ENCODE peak calls at places on chromosomes 1 and 21, in six cellular contexts. One of them, this sample, is unnamed.

GRCh38 chr1:65264197-65264929 is 45.0 kb upstream of the DNAJC6 start:
- DNase-seq in mesothelial cell of epicardium: peak
- DNase-seq in left lung: no peak
- DNase-seq in transverse colon: no peak
- DNase-seq in astrocyte of the cerebellum: no peak
- DNase-seq in GM12865: no peak
- DNase-seq in this sample: no peak

GRCh38 chr21:36606983-36607325 is 92.0 kb upstream of the SIM2 start:
- DNase-seq in mesothelial cell of epicardium: no peak
- DNase-seq in left lung: no peak
- DNase-seq in transverse colon: no peak
- DNase-seq in astrocyte of the cerebellum: no peak
- DNase-seq in GM12865: no peak
- DNase-seq in this sample: no peak

GRCh38 chr21:41662761-41663160 is 104.1 kb downstream of the RIPK4 start:
- DNase-seq in mesothelial cell of epicardium: no peak
- DNase-seq in left lung: no peak
- DNase-seq in transverse colon: no peak
- DNase-seq in astrocyte of the cerebellum: no peak
- DNase-seq in GM12865: no peak
- DNase-seq in this sample: no peak

GRCh38 chr1:241695454-241696171 is 43.5 kb downstream of the WDR64 start:
- DNase-seq in mesothelial cell of epicardium: no peak
- DNase-seq in left lung: no peak
- DNase-seq in transverse colon: no peak
- DNase-seq in astrocyte of the cerebellum: no peak
- DNase-seq in GM12865: no peak
- DNase-seq in this sample: no peak

GRCh38 chr1:47577310-47578025 is 139.6 kb downstream of the FOXD2 start:
- DNase-seq in mesothelial cell of epicardium: no peak
- DNase-seq in left lung: no peak
- DNase-seq in transverse colon: no peak
- DNase-seq in astrocyte of the cerebellum: no peak
- DNase-seq in GM12865: no peak
- DNase-seq in this sample: no peak

GRCh38 chr1:30537279-30537678 is 186.1 kb downstream of the MATN1 start:
- DNase-seq in mesothelial cell of epicardium: no peak
- DNase-seq in left lung: no peak
- DNase-seq in transverse colon: no peak
- DNase-seq in astrocyte of the cerebellum: no peak
- DNase-seq in GM12865: no peak
- DNase-seq in this sample: no peak

GRCh38 chr1:40386796-40387195 is 13.3 kb downstream of the SMAP2 start:
- DNase-seq in mesothelial cell of epicardium: no peak
- DNase-seq in left lung: no peak
- DNase-seq in transverse colon: no peak
- DNase-seq in astrocyte of the cerebellum: no peak
- DNase-seq in GM12865: no peak
- DNase-seq in this sample: peak

GRCh38 chr1:93738926-93739325 is 57.3 kb upstream of the BCAR3 start:
- DNase-seq in mesothelial cell of epicardium: no peak
- DNase-seq in left lung: no peak
- DNase-seq in transverse colon: no peak
- DNase-seq in astrocyte of the cerebellum: no peak
- DNase-seq in GM12865: no peak
- DNase-seq in this sample: no peak

GRCh38 chr21:28294046-28294445 is 698.6 kb downstream of the LTN1 start:
- DNase-seq in mesothelial cell of epicardium: no peak
- DNase-seq in left lung: no peak
- DNase-seq in transverse colon: no peak
- DNase-seq in astrocyte of the cerebellum: no peak
- DNase-seq in GM12865: no peak
- DNase-seq in this sample: no peak

GRCh38 chr21:36437745-36438128 is 42.2 kb downstream of the CLDN14 start:
- DNase-seq in mesothelial cell of epicardium: no peak
- DNase-seq in left lung: no peak
- DNase-seq in transverse colon: no peak
- DNase-seq in astrocyte of the cerebellum: no peak
- DNase-seq in GM12865: peak
- DNase-seq in this sample: no peak

GRCh38 chr1:73901656-73902276 is 296.2 kb downstream of the LRRIQ3 start:
- DNase-seq in mesothelial cell of epicardium: no peak
- DNase-seq in left lung: no peak
- DNase-seq in transverse colon: no peak
- DNase-seq in astrocyte of the cerebellum: no peak
- DNase-seq in GM12865: no peak
- DNase-seq in this sample: no peak

GRCh38 chr1:206050655-206051235 is 2.2 kb upstream of the RHEX start:
- DNase-seq in mesothelial cell of epicardium: no peak
- DNase-seq in left lung: no peak
- DNase-seq in transverse colon: peak
- DNase-seq in astrocyte of the cerebellum: no peak
- DNase-seq in GM12865: peak
- DNase-seq in this sample: peak

GRCh38 chr1:149846600-149847466 is 52.5 kb upstream of the BOLA1 start:
- DNase-seq in mesothelial cell of epicardium: no peak
- DNase-seq in left lung: no peak
- DNase-seq in transverse colon: no peak
- DNase-seq in astrocyte of the cerebellum: no peak
- DNase-seq in GM12865: no peak
- DNase-seq in this sample: no peak

GRCh38 chr1:179953974-179954493 is 576 bp upstream of the CEP350 start:
- DNase-seq in mesothelial cell of epicardium: peak
- DNase-seq in left lung: no peak
- DNase-seq in transverse colon: peak
- DNase-seq in astrocyte of the cerebellum: no peak
- DNase-seq in GM12865: peak
- DNase-seq in this sample: peak

GRCh38 chr1:165383067-165383466 is 26.6 kb upstream of the LMX1A start:
- DNase-seq in mesothelial cell of epicardium: no peak
- DNase-seq in left lung: no peak
- DNase-seq in transverse colon: peak
- DNase-seq in astrocyte of the cerebellum: peak
- DNase-seq in GM12865: no peak
- DNase-seq in this sample: no peak

GRCh38 chr1:26094677-26095383 is 16.8 kb upstream of the PDIK1L start:
- DNase-seq in mesothelial cell of epicardium: no peak
- DNase-seq in left lung: no peak
- DNase-seq in transverse colon: no peak
- DNase-seq in astrocyte of the cerebellum: no peak
- DNase-seq in GM12865: no peak
- DNase-seq in this sample: no peak

GRCh38 chr1:171663036-171663853 is 10.8 kb upstream of the MYOC start:
- DNase-seq in mesothelial cell of epicardium: no peak
- DNase-seq in left lung: no peak
- DNase-seq in transverse colon: no peak
- DNase-seq in astrocyte of the cerebellum: no peak
- DNase-seq in GM12865: no peak
- DNase-seq in this sample: no peak

GRCh38 chr21:33403786-33404571 is 766 bp downstream of the IFNGR2 start:
- DNase-seq in mesothelial cell of epicardium: peak
- DNase-seq in left lung: peak
- DNase-seq in transverse colon: peak
- DNase-seq in astrocyte of the cerebellum: peak
- DNase-seq in GM12865: peak
- DNase-seq in this sample: peak

GRCh38 chr1:110626890-110627289 is 20.7 kb upstream of the KCNA2 start:
- DNase-seq in mesothelial cell of epicardium: no peak
- DNase-seq in left lung: no peak
- DNase-seq in transverse colon: no peak
- DNase-seq in astrocyte of the cerebellum: no peak
- DNase-seq in GM12865: no peak
- DNase-seq in this sample: no peak

GRCh38 chr1:217040696-217041095 is 317.5 kb upstream of the ESRRG start:
- DNase-seq in mesothelial cell of epicardium: no peak
- DNase-seq in left lung: no peak
- DNase-seq in transverse colon: no peak
- DNase-seq in astrocyte of the cerebellum: no peak
- DNase-seq in GM12865: no peak
- DNase-seq in this sample: no peak

GRCh38 chr1:107486365-107486764 is 345.5 kb downstream of the NTNG1 start:
- DNase-seq in mesothelial cell of epicardium: no peak
- DNase-seq in left lung: no peak
- DNase-seq in transverse colon: no peak
- DNase-seq in astrocyte of the cerebellum: no peak
- DNase-seq in GM12865: no peak
- DNase-seq in this sample: no peak

GRCh38 chr1:50985094-50985493 is 15.0 kb downstream of the CDKN2C start:
- DNase-seq in mesothelial cell of epicardium: no peak
- DNase-seq in left lung: no peak
- DNase-seq in transverse colon: no peak
- DNase-seq in astrocyte of the cerebellum: no peak
- DNase-seq in GM12865: no peak
- DNase-seq in this sample: no peak

GRCh38 chr1:175269151-175269550 is 76.6 kb upstream of the KIAA0040 start:
- DNase-seq in mesothelial cell of epicardium: no peak
- DNase-seq in left lung: no peak
- DNase-seq in transverse colon: no peak
- DNase-seq in astrocyte of the cerebellum: no peak
- DNase-seq in GM12865: no peak
- DNase-seq in this sample: no peak

GRCh38 chr1:114156538-114157274 is 3.0 kb upstream of the SYT6 start:
- DNase-seq in mesothelial cell of epicardium: no peak
- DNase-seq in left lung: no peak
- DNase-seq in transverse colon: no peak
- DNase-seq in astrocyte of the cerebellum: no peak
- DNase-seq in GM12865: no peak
- DNase-seq in this sample: no peak

GRCh38 chr21:15298306-15298705 is 233.5 kb upstream of the NRIP1 start:
- DNase-seq in mesothelial cell of epicardium: no peak
- DNase-seq in left lung: no peak
- DNase-seq in transverse colon: no peak
- DNase-seq in astrocyte of the cerebellum: no peak
- DNase-seq in GM12865: no peak
- DNase-seq in this sample: no peak

GRCh38 chr1:1119272-1119890 is 3.5 kb upstream of the C1orf159 start:
- DNase-seq in mesothelial cell of epicardium: peak
- DNase-seq in left lung: peak
- DNase-seq in transverse colon: peak
- DNase-seq in astrocyte of the cerebellum: no peak
- DNase-seq in GM12865: no peak
- DNase-seq in this sample: no peak

GRCh38 chr1:199522936-199523335 is 504.6 kb upstream of the NR5A2 start:
- DNase-seq in mesothelial cell of epicardium: no peak
- DNase-seq in left lung: no peak
- DNase-seq in transverse colon: no peak
- DNase-seq in astrocyte of the cerebellum: no peak
- DNase-seq in GM12865: no peak
- DNase-seq in this sample: no peak

GRCh38 chr1:24964811-24965570 is 34.9 kb upstream of the RUNX3 start:
- DNase-seq in mesothelial cell of epicardium: no peak
- DNase-seq in left lung: peak
- DNase-seq in transverse colon: peak
- DNase-seq in astrocyte of the cerebellum: peak
- DNase-seq in GM12865: peak
- DNase-seq in this sample: peak

GRCh38 chr1:44739361-44740178 is at the start of gene KIF2C:
- DNase-seq in mesothelial cell of epicardium: peak
- DNase-seq in left lung: peak
- DNase-seq in transverse colon: peak
- DNase-seq in astrocyte of the cerebellum: peak
- DNase-seq in GM12865: peak
- DNase-seq in this sample: peak
- TF ChIP-seq CTCF in mesothelial cell of epicardium: no peak
- TF ChIP-seq CTCF in left lung: peak
- TF ChIP-seq CTCF in transverse colon: no peak
- TF ChIP-seq CTCF in astrocyte of the cerebellum: no peak
- TF ChIP-seq CTCF in GM12865: no peak
- TF ChIP-seq CTCF in this sample: no peak

DNA sequence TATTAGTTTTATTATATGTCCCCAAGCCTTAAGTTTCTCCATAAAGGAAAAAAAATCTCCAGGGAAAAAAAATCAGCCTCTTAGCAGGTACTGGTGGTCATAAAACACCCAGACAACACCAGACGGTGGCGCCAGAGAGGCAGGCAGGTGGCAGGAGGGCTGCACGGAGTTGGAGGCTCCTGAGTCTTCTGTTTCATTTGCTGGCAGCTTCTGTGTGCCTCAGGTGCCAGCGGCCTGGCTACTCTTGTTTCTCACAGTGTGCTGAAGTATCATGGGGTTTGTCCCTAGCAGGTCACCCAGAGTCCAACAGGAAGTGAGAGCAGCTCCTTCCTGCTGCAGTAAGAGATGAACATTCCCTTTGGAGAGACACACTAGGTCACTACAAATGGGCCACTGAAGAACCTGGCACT is 123.3 kb upstream of the GADD45A start:
- DNase-seq in mesothelial cell of epicardium: peak
- DNase-seq in left lung: peak
- DNase-seq in transverse colon: peak
- DNase-seq in astrocyte of the cerebellum: peak
- DNase-seq in GM12865: peak
- DNase-seq in this sample: peak
- TF ChIP-seq CTCF in mesothelial cell of epicardium: peak
- TF ChIP-seq CTCF in left lung: peak
- TF ChIP-seq CTCF in transverse colon: peak
- TF ChIP-seq CTCF in astrocyte of the cerebellum: peak
- TF ChIP-seq CTCF in GM12865: peak
- TF ChIP-seq CTCF in this sample: peak

GRCh38 chr1:229023651-229024295 is 247.1 kb upstream of the RAB4A start:
- DNase-seq in mesothelial cell of epicardium: no peak
- DNase-seq in left lung: no peak
- DNase-seq in transverse colon: no peak
- DNase-seq in astrocyte of the cerebellum: no peak
- DNase-seq in GM12865: no peak
- DNase-seq in this sample: no peak

GRCh38 chr1:229022595-229023350 is 248.1 kb upstream of the RAB4A start:
- DNase-seq in mesothelial cell of epicardium: no peak
- DNase-seq in left lung: no peak
- DNase-seq in transverse colon: no peak
- DNase-seq in astrocyte of the cerebellum: no peak
- DNase-seq in GM12865: no peak
- DNase-seq in this sample: no peak

GRCh38 chr1:229015791-229016190 is 255.1 kb upstream of the RAB4A start:
- DNase-seq in mesothelial cell of epicardium: no peak
- DNase-seq in left lung: no peak
- DNase-seq in transverse colon: no peak
- DNase-seq in astrocyte of the cerebellum: no peak
- DNase-seq in GM12865: no peak
- DNase-seq in this sample: no peak

GRCh38 chr1:229018674-229019295 is 252.1 kb upstream of the RAB4A start:
- DNase-seq in mesothelial cell of epicardium: no peak
- DNase-seq in left lung: no peak
- DNase-seq in transverse colon: no peak
- DNase-seq in astrocyte of the cerebellum: no peak
- DNase-seq in GM12865: no peak
- DNase-seq in this sample: no peak

GRCh38 chr1:229019647-229020281 is 251.1 kb upstream of the RAB4A start:
- DNase-seq in mesothelial cell of epicardium: no peak
- DNase-seq in left lung: no peak
- DNase-seq in transverse colon: no peak
- DNase-seq in astrocyte of the cerebellum: no peak
- DNase-seq in GM12865: no peak
- DNase-seq in this sample: no peak
- TF ChIP-seq CTCF in mesothelial cell of epicardium: no peak
- TF ChIP-seq CTCF in left lung: no peak
- TF ChIP-seq CTCF in transverse colon: no peak
- TF ChIP-seq CTCF in astrocyte of the cerebellum: no peak
- TF ChIP-seq CTCF in GM12865: no peak
- TF ChIP-seq CTCF in this sample: no peak

GRCh38 chr1:79355073-79355472 is 348.5 kb upstream of the ADGRL4 start:
- DNase-seq in mesothelial cell of epicardium: no peak
- DNase-seq in left lung: no peak
- DNase-seq in transverse colon: no peak
- DNase-seq in astrocyte of the cerebellum: peak
- DNase-seq in GM12865: no peak
- DNase-seq in this sample: no peak

GRCh38 chr1:79353224-79353623 is 346.7 kb upstream of the ADGRL4 start:
- DNase-seq in mesothelial cell of epicardium: no peak
- DNase-seq in left lung: no peak
- DNase-seq in transverse colon: no peak
- DNase-seq in astrocyte of the cerebellum: peak
- DNase-seq in GM12865: peak
- DNase-seq in this sample: no peak
- TF ChIP-seq CTCF in mesothelial cell of epicardium: no peak
- TF ChIP-seq CTCF in left lung: no peak
- TF ChIP-seq CTCF in transverse colon: peak
- TF ChIP-seq CTCF in astrocyte of the cerebellum: peak
- TF ChIP-seq CTCF in GM12865: peak
- TF ChIP-seq CTCF in this sample: peak

This sample was measured in Peyer's patch.